ENCODE peak calls at places on chromosomes 7 and 10, in six cellular contexts. M is natural killer cell, X is psoas muscle, T is gastrocnemius medialis, Y is right cardiac atrium, J is left lobe of liver. O is an unnamed sample.
A peak's percentile ranks its signal among the peaks of the same experiment; 100 is the strongest.

GRCh38 chr7:67696124-67696523 is 699.5 kb downstream of the TYW1 start:
- ATAC-seq in Y (no peak), X (no peak), T (no peak), M (no peak), J (peak; percentile 77), O (no peak)

GRCh38 chr10:1372212-1372611 is 316.0 kb downstream of the WDR37 start:
- ATAC-seq in J (no peak), X (no peak), T (no peak), M (no peak), Y (no peak), O (no peak)

GRCh38 chr7:15685358-15686181 is 913 bp downstream of the MEOX2 start:
- ATAC-seq in J (peak; percentile 67), M (no peak), Y (peak; percentile 71), X (peak; percentile 33), T (peak; percentile 24), O (peak; percentile 45)

GRCh38 chr10:86922553-86922961 is 34.9 kb downstream of the MMRN2 start:
- ATAC-seq in M (no peak), J (no peak), Y (peak; percentile 66), X (no peak), T (no peak), O (peak; percentile 75)

GRCh38 chr10:91194497-91195179 is 25.8 kb upstream of the PCGF5 start:
- ATAC-seq in M (peak; percentile 35), X (no peak), J (no peak), Y (no peak), T (no peak), O (no peak)

GRCh38 chr10:130531312-130531711 is 395.1 kb downstream of the GLRX3 start:
- ATAC-seq in M (no peak), X (no peak), J (no peak), Y (no peak), T (no peak), O (no peak)

GRCh38 chr7:30160329-30160728 is 25.5 kb downstream of the MTURN start:
- ATAC-seq in Y (no peak), T (no peak), M (no peak), X (no peak), J (no peak), O (no peak)

GRCh38 chr10:112706580-112706979 is 243.5 kb upstream of the TCF7L2 start:
- ATAC-seq in J (no peak), X (no peak), T (no peak), Y (no peak), M (no peak), O (no peak)

GRCh38 chr7:158662610-158663427 is 41.8 kb downstream of the NCAPG2 start:
- ATAC-seq in J (no peak), Y (peak; percentile 54), X (no peak), T (no peak), M (peak; percentile 91), O (no peak)

GRCh38 chr10:102802920-102803534 is 34.2 kb downstream of the CYP17A1 start:
- ATAC-seq in M (peak; percentile 75), T (peak; percentile 12), X (no peak), Y (peak; percentile 47), J (no peak), O (peak; percentile 83)

GRCh38 chr10:34814228-34815173 is 595 bp downstream of the PARD3 start:
- ATAC-seq in Y (peak; percentile 69), J (peak; percentile 73), T (peak; percentile 66), M (no peak), X (peak; percentile 47), O (peak; percentile 53)

GRCh38 chr10:109894516-109894915 is 28.8 kb downstream of the XPNPEP1 start:
- ATAC-seq in M (no peak), T (peak; percentile 91), Y (peak; percentile 86), X (peak; percentile 95), J (peak; percentile 83), O (peak; percentile 82)

GRCh38 chr10:67767245-67767644 is 70.7 kb downstream of the DNAJC12 start:
- ATAC-seq in J (no peak), T (no peak), M (no peak), X (no peak), Y (no peak), O (no peak)

GRCh38 chr10:22321831-22322662 is 1.1 kb downstream of the BMI1 start:
- ATAC-seq in M (no peak), J (peak; percentile 1), X (no peak), Y (no peak), T (no peak), O (no peak)

GRCh38 chr10:26031300-26031699 is 97.3 kb downstream of the MYO3A start:
- ATAC-seq in X (no peak), J (no peak), T (no peak), M (no peak), Y (no peak), O (no peak)

GRCh38 chr10:121580276-121581116 is 17.7 kb downstream of the FGFR2 start:
- ATAC-seq in Y (peak; percentile 38), M (no peak), X (no peak), J (no peak), T (no peak), O (no peak)

GRCh38 chr7:150359007-150359917 is 9.4 kb upstream of the REPIN1 start:
- ATAC-seq in T (no peak), M (peak; percentile 34), Y (no peak), X (no peak), J (no peak), O (no peak)

GRCh38 chr7:12519682-12520009 is 50.9 kb upstream of the SCIN start:
- ATAC-seq in M (no peak), J (no peak), Y (no peak), X (no peak), T (no peak), O (no peak)

GRCh38 chr10:117545141-117546019 is 2.8 kb downstream of the EMX2 start:
- ATAC-seq in M (no peak), Y (no peak), X (no peak), J (peak; percentile 50), T (no peak), O (no peak)

GRCh38 chr10:52668024-52668423 is 104.6 kb downstream of the MBL2 start:
- ATAC-seq in X (no peak), J (no peak), M (no peak), Y (no peak), T (no peak), O (no peak)

GRCh38 chr10:25097669-25098411 is 77.0 kb upstream of the GPR158 start:
- ATAC-seq in X (no peak), T (no peak), M (no peak), J (no peak), Y (no peak), O (no peak)

GRCh38 chr7:50507898-50508470 is 57.2 kb downstream of the DDC start:
- ATAC-seq in X (peak; percentile 87), Y (no peak), J (peak; percentile 86), M (no peak), T (peak; percentile 78), O (no peak)

GRCh38 chr10:59879363-59879935 is 26.9 kb downstream of the CCDC6 start:
- ATAC-seq in M (peak; percentile 38), T (no peak), J (no peak), Y (no peak), X (no peak), O (no peak)

GRCh38 chr10:33921970-33922605 is 587.6 kb upstream of the NRP1 start:
- ATAC-seq in T (no peak), X (no peak), Y (no peak), M (no peak), J (no peak), O (no peak)

GRCh38 chr7:106485031-106485551 is 175.9 kb downstream of the CCDC71L start:
- ATAC-seq in X (peak; percentile 93), J (peak; percentile 76), M (no peak), T (peak; percentile 84), Y (peak; percentile 53), O (no peak)

GRCh38 chr10:132777441-132777840 is 8.5 kb downstream of the NKX6-2 start:
- ATAC-seq in M (no peak), T (no peak), X (no peak), Y (no peak), J (no peak), O (no peak)

GRCh38 chr10:132114953-132115520 is 49.3 kb downstream of the JAKMIP3 start:
- ATAC-seq in M (no peak), Y (no peak), J (no peak), X (no peak), T (no peak), O (no peak)

GRCh38 chr10:52729259-52730104 is 43.1 kb downstream of the MBL2 start:
- ATAC-seq in J (peak; percentile 77), Y (peak; percentile 45), T (no peak), X (peak; percentile 54), M (no peak), O (no peak)

GRCh38 chr7:28318126-28318762 is 94.1 kb upstream of the CREB5 start:
- ATAC-seq in X (no peak), Y (no peak), T (no peak), J (no peak), M (no peak), O (no peak)

GRCh38 chr10:52319926-52320325 is 5.8 kb downstream of the DKK1 start:
- ATAC-seq in M (no peak), X (no peak), J (no peak), Y (no peak), T (no peak), O (no peak)

GRCh38 chr7:40329601-40330153 is 194.9 kb downstream of the SUGCT start:
- ATAC-seq in J (peak; percentile 91), X (no peak), M (no peak), Y (no peak), T (no peak), O (peak; percentile 25)

GRCh38 chr10:13695588-13695987 is 108.8 kb downstream of the PRPF18 start:
- ATAC-seq in J (peak; percentile 41), M (no peak), T (no peak), Y (no peak), X (no peak), O (no peak)

GRCh38 chr7:27112960-27113949 is 10.8 kb upstream of the HOXA2 start:
- ATAC-seq in X (peak; percentile 88), M (no peak), T (peak; percentile 49), Y (peak; percentile 51), J (peak; percentile 53), O (peak; percentile 2)

GRCh38 chr7:158789842-158790241 is 39.5 kb downstream of the ESYT2 start:
- ATAC-seq in J (no peak), M (peak; percentile 23), X (no peak), Y (peak; percentile 52), T (no peak), O (no peak)

GRCh38 chr10:132064771-132065437 is 842 bp upstream of the JAKMIP3 start:
- ATAC-seq in X (peak; percentile 13), J (peak; percentile 7), Y (peak; percentile 9), M (no peak), T (peak; percentile 16), O (no peak)

GRCh38 chr10:77197544-77197943 is 440.1 kb downstream of the KCNMA1 start:
- ATAC-seq in T (no peak), M (no peak), J (no peak), X (no peak), Y (no peak), O (no peak)

GRCh38 chr10:110962443-110962842 is 43.0 kb downstream of the SHOC2 start:
- ATAC-seq in Y (no peak), X (no peak), M (peak; percentile 47), T (no peak), J (peak; percentile 19), O (no peak)

O was measured in gastroesophageal sphincter.